ENCODE peak calls at places on chromosomes 11 and 22, in ten cellular contexts. One of them, this sample, is unnamed.
A peak's percentile ranks its signal among the peaks of the same experiment; 100 is the strongest.

GRCh38 chr11:32198053-32198452 is 107.2 kb downstream of the RCN1 start:
- DNase-seq in ACHN: peak; percentile 10
- DNase-seq in Kasumi-1: no peak
- DNase-seq in stimulated activated CD4-positive, alpha-beta T cell treated with anti-CD3 and anti-CD28 coated beads, Interleukin-1b, Interleukin-23, amount 100 ng/mL, for 48 hours: no peak
- DNase-seq in cardiac muscle cell: peak; percentile 66
- DNase-seq in GM04504: no peak
- DNase-seq in cardiac fibroblast: no peak
- DNase-seq in fibroblast of mammary gland: no peak
- DNase-seq in endothelial cell: no peak
- DNase-seq in heart left ventricle: no peak
- DNase-seq in this sample: no peak

GRCh38 chr22:20977019-20977418 is 5.1 kb upstream of the LZTR1 start:
- DNase-seq in ACHN: no peak
- DNase-seq in Kasumi-1: no peak
- DNase-seq in stimulated activated CD4-positive, alpha-beta T cell treated with anti-CD3 and anti-CD28 coated beads, Interleukin-1b, Interleukin-23, amount 100 ng/mL, for 48 hours: no peak
- DNase-seq in cardiac muscle cell: no peak
- DNase-seq in GM04504: no peak
- DNase-seq in cardiac fibroblast: no peak
- DNase-seq in fibroblast of mammary gland: no peak
- DNase-seq in endothelial cell: no peak
- DNase-seq in heart left ventricle: no peak
- DNase-seq in this sample: no peak

GRCh38 chr11:119363874-119364590 is 17.5 kb downstream of the USP2 start:
- DNase-seq in ACHN: peak; percentile 48
- DNase-seq in Kasumi-1: peak; percentile 27
- DNase-seq in stimulated activated CD4-positive, alpha-beta T cell treated with anti-CD3 and anti-CD28 coated beads, Interleukin-1b, Interleukin-23, amount 100 ng/mL, for 48 hours: peak; percentile 44
- DNase-seq in cardiac muscle cell: peak; percentile 85
- DNase-seq in GM04504: no peak
- DNase-seq in cardiac fibroblast: peak; percentile 42
- DNase-seq in fibroblast of mammary gland: no peak
- DNase-seq in endothelial cell: peak; percentile 70
- DNase-seq in heart left ventricle: peak; percentile 78
- DNase-seq in this sample: no peak

GRCh38 chr11:33893711-33894401 is 2.0 kb upstream of the LMO2 start:
- DNase-seq in ACHN: no peak
- DNase-seq in Kasumi-1: peak; percentile 99
- DNase-seq in stimulated activated CD4-positive, alpha-beta T cell treated with anti-CD3 and anti-CD28 coated beads, Interleukin-1b, Interleukin-23, amount 100 ng/mL, for 48 hours: peak; percentile 89
- DNase-seq in cardiac muscle cell: no peak
- DNase-seq in GM04504: no peak
- DNase-seq in cardiac fibroblast: peak; percentile 67
- DNase-seq in fibroblast of mammary gland: no peak
- DNase-seq in endothelial cell: no peak
- DNase-seq in heart left ventricle: no peak
- DNase-seq in this sample: no peak

GRCh38 chr11:36619502-36619901 is 21.5 kb upstream of the RAG2 start:
- DNase-seq in ACHN: no peak
- DNase-seq in Kasumi-1: no peak
- DNase-seq in stimulated activated CD4-positive, alpha-beta T cell treated with anti-CD3 and anti-CD28 coated beads, Interleukin-1b, Interleukin-23, amount 100 ng/mL, for 48 hours: no peak
- DNase-seq in cardiac muscle cell: peak; percentile 12
- DNase-seq in GM04504: no peak
- DNase-seq in cardiac fibroblast: peak; percentile 19
- DNase-seq in fibroblast of mammary gland: no peak
- DNase-seq in endothelial cell: no peak
- DNase-seq in heart left ventricle: no peak
- DNase-seq in this sample: no peak

GRCh38 chr11:132222345-132222744 is 851.9 kb downstream of the NTM start:
- DNase-seq in ACHN: no peak
- DNase-seq in Kasumi-1: no peak
- DNase-seq in stimulated activated CD4-positive, alpha-beta T cell treated with anti-CD3 and anti-CD28 coated beads, Interleukin-1b, Interleukin-23, amount 100 ng/mL, for 48 hours: no peak
- DNase-seq in cardiac muscle cell: no peak
- DNase-seq in GM04504: no peak
- DNase-seq in cardiac fibroblast: no peak
- DNase-seq in fibroblast of mammary gland: no peak
- DNase-seq in endothelial cell: no peak
- DNase-seq in heart left ventricle: no peak
- DNase-seq in this sample: no peak

GRCh38 chr22:19121631-19122142 is 525 bp downstream of the DGCR2 start:
- DNase-seq in ACHN: peak; percentile 20
- DNase-seq in Kasumi-1: peak; percentile 25
- DNase-seq in stimulated activated CD4-positive, alpha-beta T cell treated with anti-CD3 and anti-CD28 coated beads, Interleukin-1b, Interleukin-23, amount 100 ng/mL, for 48 hours: peak; percentile 38
- DNase-seq in cardiac muscle cell: peak; percentile 68
- DNase-seq in GM04504: no peak
- DNase-seq in cardiac fibroblast: peak; percentile 31
- DNase-seq in fibroblast of mammary gland: no peak
- DNase-seq in endothelial cell: peak; percentile 48
- DNase-seq in heart left ventricle: peak; percentile 54
- DNase-seq in this sample: peak; percentile 81

GRCh38 chr11:12860827-12861226 is 148.3 kb upstream of the RASSF10 start:
- DNase-seq in ACHN: no peak
- DNase-seq in Kasumi-1: no peak
- DNase-seq in stimulated activated CD4-positive, alpha-beta T cell treated with anti-CD3 and anti-CD28 coated beads, Interleukin-1b, Interleukin-23, amount 100 ng/mL, for 48 hours: no peak
- DNase-seq in cardiac muscle cell: no peak
- DNase-seq in GM04504: no peak
- DNase-seq in cardiac fibroblast: peak; percentile 39
- DNase-seq in fibroblast of mammary gland: no peak
- DNase-seq in endothelial cell: no peak
- DNase-seq in heart left ventricle: no peak
- DNase-seq in this sample: no peak

GRCh38 chr22:46742576-46743221 is 4.6 kb upstream of the CERK start:
- DNase-seq in ACHN: no peak
- DNase-seq in Kasumi-1: no peak
- DNase-seq in stimulated activated CD4-positive, alpha-beta T cell treated with anti-CD3 and anti-CD28 coated beads, Interleukin-1b, Interleukin-23, amount 100 ng/mL, for 48 hours: no peak
- DNase-seq in cardiac muscle cell: no peak
- DNase-seq in GM04504: no peak
- DNase-seq in cardiac fibroblast: no peak
- DNase-seq in fibroblast of mammary gland: no peak
- DNase-seq in endothelial cell: no peak
- DNase-seq in heart left ventricle: no peak
- DNase-seq in this sample: no peak

GRCh38 chr11:75986966-75987365 is 172.0 kb downstream of the UVRAG start:
- DNase-seq in ACHN: no peak
- DNase-seq in Kasumi-1: no peak
- DNase-seq in stimulated activated CD4-positive, alpha-beta T cell treated with anti-CD3 and anti-CD28 coated beads, Interleukin-1b, Interleukin-23, amount 100 ng/mL, for 48 hours: no peak
- DNase-seq in cardiac muscle cell: peak; percentile 18
- DNase-seq in GM04504: no peak
- DNase-seq in cardiac fibroblast: peak; percentile 16
- DNase-seq in fibroblast of mammary gland: no peak
- DNase-seq in endothelial cell: no peak
- DNase-seq in heart left ventricle: no peak
- DNase-seq in this sample: no peak